ENCODE peak calls at places on chromosomes 7 and 10, in eight cellular contexts. A, E, F, M, C, B, S and Y are unnamed samples.

GRCh38 chr7:24715661-24716479 is 41.4 kb downstream of the GSDME start:
- DNase-seq in A (peak; percentile 51), E (no peak), F (no peak), M (peak; percentile 81), C (peak; percentile 64), B (no peak), S (no peak), Y (no peak)

GRCh38 chr10:69801434-69802315 is at the start of gene COL13A1:
- DNase-seq in A (no peak), E (no peak), F (no peak), M (peak; percentile 55), C (no peak), B (peak; percentile 66), S (peak; percentile 58), Y (no peak)

GRCh38 chr10:98268694-98269386 is 846 bp upstream of the LOXL4 start:
- DNase-seq in A (no peak), E (no peak), F (no peak), M (no peak), C (no peak), B (peak; percentile 42), S (no peak), Y (no peak)

GRCh38 chr7:19747740-19748339 is 25.6 kb downstream of the TMEM196 start:
- DNase-seq in A (no peak), E (no peak), F (no peak), M (peak; percentile 12), C (no peak), B (no peak), S (no peak), Y (no peak)

GRCh38 chr7:85773116-85773783 is 586.4 kb upstream of the SEMA3D start:
- DNase-seq in A (no peak), E (no peak), F (no peak), M (no peak), C (no peak), B (no peak), S (no peak), Y (no peak)

GRCh38 chr10:88978463-88978862 is 12.1 kb upstream of the FAS start:
- DNase-seq in A (no peak), E (no peak), F (no peak), M (no peak), C (no peak), B (no peak), S (no peak), Y (no peak)

GRCh38 chr7:101728888-101729883 is 88.2 kb upstream of the CUX1 start:
- DNase-seq in A (no peak), E (no peak), F (no peak), M (peak; percentile 37), C (no peak), B (peak; percentile 30), S (peak; percentile 64), Y (no peak)

GRCh38 chr10:4371691-4372295 is 454.2 kb upstream of the AKR1E2 start:
- DNase-seq in A (no peak), E (no peak), F (no peak), M (no peak), C (no peak), B (no peak), S (no peak), Y (no peak)

GRCh38 chr7:31054608-31055273 is 2.6 kb downstream of the ADCYAP1R1 start:
- DNase-seq in A (no peak), E (no peak), F (no peak), M (no peak), C (no peak), B (no peak), S (no peak), Y (no peak)

GRCh38 chr10:788796-789748 is 99.6 kb upstream of the DIP2C start:
- DNase-seq in A (peak; percentile 76), E (peak; percentile 46), F (no peak), M (peak; percentile 56), C (peak; percentile 93), B (no peak), S (peak; percentile 87), Y (peak; percentile 29)

GRCh38 chr10:44773565-44773964 is 137.6 kb upstream of the TMEM72 start:
- DNase-seq in A (no peak), E (no peak), F (no peak), M (no peak), C (no peak), B (no peak), S (no peak), Y (no peak)

GRCh38 chr10:30984563-30985328 is 46.9 kb downstream of the ZNF438 start:
- DNase-seq in A (no peak), E (no peak), F (no peak), M (no peak), C (no peak), B (no peak), S (no peak), Y (no peak)

GRCh38 chr10:119737827-119738226 is 12.0 kb downstream of the INPP5F start:
- DNase-seq in A (no peak), E (peak; percentile 17), F (no peak), M (peak; percentile 21), C (no peak), B (no peak), S (no peak), Y (no peak)

GRCh38 chr10:112535432-112536038 is 88.5 kb downstream of the VTI1A start:
- DNase-seq in A (no peak), E (no peak), F (no peak), M (no peak), C (no peak), B (no peak), S (no peak), Y (no peak)

GRCh38 chr10:33129181-33129928 is 171.3 kb upstream of the ITGB1 start:
- DNase-seq in A (no peak), E (no peak), F (no peak), M (no peak), C (no peak), B (peak; percentile 56), S (peak; percentile 65), Y (no peak)

GRCh38 chr10:84957427-84957826 is 629.0 kb downstream of the CCSER2 start:
- DNase-seq in A (no peak), E (no peak), F (no peak), M (no peak), C (no peak), B (no peak), S (no peak), Y (no peak)

GRCh38 chr7:139733751-139734150 is 44.0 kb downstream of the HIPK2 start:
- DNase-seq in A (no peak), E (no peak), F (no peak), M (no peak), C (no peak), B (no peak), S (no peak), Y (no peak)

GRCh38 chr10:112229096-112229495 is 45.5 kb upstream of the GPAM start:
- DNase-seq in A (no peak), E (no peak), F (no peak), M (no peak), C (no peak), B (no peak), S (no peak), Y (no peak)

GRCh38 chr10:93589648-93590562 is 11.1 kb downstream of the RBP4 start:
- DNase-seq in A (no peak), E (no peak), F (no peak), M (no peak), C (no peak), B (no peak), S (no peak), Y (no peak)

GRCh38 chr7:497346-497745 is 22.3 kb downstream of the PDGFA start:
- DNase-seq in A (no peak), E (no peak), F (no peak), M (no peak), C (no peak), B (peak; percentile 2), S (peak; percentile 37), Y (no peak)

GRCh38 chr7:151690597-151690996 is 170.9 kb upstream of the RHEB start:
- DNase-seq in A (no peak), E (no peak), F (no peak), M (no peak), C (no peak), B (no peak), S (no peak), Y (no peak)

GRCh38 chr7:101140339-101140699 is 13.4 kb downstream of the SERPINE1 start:
- DNase-seq in A (no peak), E (no peak), F (no peak), M (no peak), C (no peak), B (no peak), S (no peak), Y (no peak)

GRCh38 chr7:94294471-94295131 is 100.1 kb upstream of the COL1A2 start:
- DNase-seq in A (no peak), E (no peak), F (no peak), M (no peak), C (no peak), B (no peak), S (no peak), Y (no peak)

GRCh38 chr10:120557296-120557810 is 100.3 kb downstream of the PLPP4 start:
- DNase-seq in A (no peak), E (no peak), F (no peak), M (no peak), C (no peak), B (no peak), S (no peak), Y (no peak)

GRCh38 chr7:8260871-8261707 is 878 bp downstream of the ICA1 start:
- DNase-seq in A (peak; percentile 63), E (peak; percentile 38), F (no peak), M (peak; percentile 47), C (no peak), B (peak; percentile 23), S (peak; percentile 82), Y (peak; percentile 20)

GRCh38 chr10:119221666-119222065 is 14.3 kb downstream of the GRK5 start:
- DNase-seq in A (no peak), E (no peak), F (no peak), M (no peak), C (no peak), B (no peak), S (no peak), Y (no peak)

GRCh38 chr10:76583711-76584161 is 1053.9 kb downstream of the KCNMA1 start:
- DNase-seq in A (no peak), E (no peak), F (no peak), M (no peak), C (no peak), B (no peak), S (no peak), Y (no peak)

GRCh38 chr7:137074386-137075030 is 206.1 kb downstream of the CHRM2 start:
- DNase-seq in A (no peak), E (no peak), F (no peak), M (no peak), C (no peak), B (no peak), S (no peak), Y (no peak)

GRCh38 chr7:135270577-135271254 is 37.1 kb downstream of the STRA8 start:
- DNase-seq in A (no peak), E (no peak), F (no peak), M (no peak), C (no peak), B (no peak), S (no peak), Y (no peak)

GRCh38 chr10:110215751-110216150 is 8.3 kb downstream of the MXI1 start:
- DNase-seq in A (no peak), E (no peak), F (no peak), M (no peak), C (no peak), B (no peak), S (no peak), Y (no peak)

GRCh38 chr10:79052311-79053080 is 16.3 kb upstream of the ZMIZ1 start:
- DNase-seq in A (no peak), E (peak; percentile 26), F (no peak), M (peak; percentile 37), C (no peak), B (peak; percentile 9), S (no peak), Y (peak; percentile 11)

GRCh38 chr7:9149499-9150082 is 716.2 kb downstream of the NXPH1 start:
- DNase-seq in A (no peak), E (no peak), F (no peak), M (no peak), C (no peak), B (no peak), S (no peak), Y (no peak)

GRCh38 chr10:93199221-93199681 is 125.6 kb downstream of the CYP26A1 start:
- DNase-seq in A (peak; percentile 45), E (no peak), F (no peak), M (no peak), C (no peak), B (peak; percentile 74), S (peak; percentile 75), Y (no peak)

GRCh38 chr10:130507461-130507860 is 371.3 kb downstream of the GLRX3 start:
- DNase-seq in A (no peak), E (no peak), F (no peak), M (no peak), C (no peak), B (no peak), S (no peak), Y (no peak)